ENCODE peak calls at places on chromosomes 3 and 15, in nine cellular contexts. T, S, A, W, M, P, Y, O and C are unnamed samples.

GRCh38 chr3:45552773-45553371 is 41.7 kb upstream of the LIMD1 start:
- DNase-seq in T (no peak), S (no peak), A (no peak), W (no peak), M (no peak), P (no peak), Y (no peak), O (no peak), C (no peak)

GRCh38 chr3:171183042-171183441 is 156.5 kb upstream of the SLC2A2 start:
- DNase-seq in T (no peak), S (no peak), A (no peak), W (no peak), M (no peak), P (peak), Y (no peak), O (peak), C (no peak)

GRCh38 chr3:188326968-188327367 is 173.0 kb downstream of the LPP start:
- DNase-seq in T (no peak), S (no peak), A (no peak), W (no peak), M (no peak), P (no peak), Y (no peak), O (no peak), C (no peak)

GRCh38 chr3:185120126-185120525 is 32.7 kb downstream of the C3orf70 start:
- DNase-seq in T (no peak), S (no peak), A (no peak), W (no peak), M (no peak), P (no peak), Y (no peak), O (no peak), C (no peak)

GRCh38 chr3:81581966-81582599 is 179.4 kb downstream of the GBE1 start:
- DNase-seq in T (peak), S (no peak), A (peak), W (peak), M (no peak), P (peak), Y (no peak), O (peak), C (peak)

GRCh38 chr3:133572158-133573053 is 1.1 kb upstream of the CDV3 start:
- DNase-seq in T (peak), S (no peak), A (no peak), W (peak), M (no peak), P (no peak), Y (peak), O (peak), C (no peak)

GRCh38 chr3:146503459-146504202 is 34.3 kb upstream of the PLSCR2 start:
- DNase-seq in T (peak), S (no peak), A (no peak), W (no peak), M (peak), P (peak), Y (peak), O (peak), C (peak)

GRCh38 chr3:59374812-59375211 is 325.0 kb upstream of the CFAP20DC start:
- DNase-seq in T (no peak), S (no peak), A (no peak), W (no peak), M (no peak), P (no peak), Y (no peak), O (no peak), C (no peak)

GRCh38 chr3:182979103-182979697 is 1.1 kb downstream of the DCUN1D1 start:
- DNase-seq in T (peak), S (no peak), A (peak), W (no peak), M (no peak), P (no peak), Y (no peak), O (peak), C (no peak)

GRCh38 chr3:117820900-117821299 is 1111.3 kb downstream of the TUSC7 start:
- DNase-seq in T (no peak), S (no peak), A (no peak), W (no peak), M (no peak), P (no peak), Y (peak), O (no peak), C (peak)

GRCh38 chr3:184227481-184227935 is 1.9 kb upstream of the VWA5B2 start:
- DNase-seq in T (peak), S (no peak), A (peak), W (no peak), M (peak), P (peak), Y (no peak), O (no peak), C (no peak)

GRCh38 chr3:48441940-48442339 is 1.9 kb downstream of the TMA7 start:
- DNase-seq in T (no peak), S (no peak), A (no peak), W (no peak), M (no peak), P (no peak), Y (no peak), O (no peak), C (no peak)

GRCh38 chr15:80461370-80462060 is 57.3 kb downstream of the ARNT2 start:
- DNase-seq in T (peak), S (no peak), A (no peak), W (no peak), M (no peak), P (no peak), Y (no peak), O (no peak), C (no peak)

DNA sequence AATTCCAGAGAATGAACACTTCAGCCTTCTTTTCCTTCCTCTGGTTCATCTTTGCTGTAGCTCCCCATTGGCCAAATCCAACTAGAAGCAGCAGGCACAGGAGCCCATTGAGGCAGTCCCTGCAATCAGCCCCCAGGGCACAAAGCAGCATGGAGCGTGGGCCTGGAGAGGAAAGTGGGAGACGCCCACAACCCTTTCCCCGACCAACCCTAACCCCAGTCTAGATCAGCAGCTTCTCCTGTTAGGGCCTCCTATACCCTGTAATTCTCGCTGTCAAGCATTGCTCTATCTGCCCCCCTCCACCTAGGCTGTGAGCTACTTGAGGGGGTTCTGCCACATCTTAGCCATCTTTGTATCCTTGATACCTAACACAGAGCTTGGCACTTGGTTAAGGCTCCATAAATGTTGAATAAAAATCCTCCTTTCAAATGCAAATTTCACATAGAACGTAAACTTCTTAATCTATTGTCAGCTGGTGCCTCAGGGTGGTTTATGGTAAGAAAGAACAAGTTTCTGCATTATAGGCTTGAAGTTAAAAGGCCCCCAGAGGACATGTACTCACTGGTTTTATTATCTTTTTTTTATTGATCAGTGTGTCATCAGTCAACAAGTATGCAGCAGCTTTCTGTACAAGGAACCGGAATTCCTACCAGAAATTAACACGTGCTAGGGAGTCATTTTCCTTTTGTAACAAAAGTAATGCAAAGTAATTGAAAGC is 97.9 kb upstream of the PFN2 start:
- DNase-seq in T (no peak), S (no peak), A (no peak), W (no peak), M (no peak), P (no peak), Y (no peak), O (no peak), C (no peak)
- H3K4me3 ChIP-seq in T (no peak), S (no peak), A (no peak), W (no peak), M (no peak), P (no peak), Y (no peak), O (no peak), C (no peak)

DNA sequence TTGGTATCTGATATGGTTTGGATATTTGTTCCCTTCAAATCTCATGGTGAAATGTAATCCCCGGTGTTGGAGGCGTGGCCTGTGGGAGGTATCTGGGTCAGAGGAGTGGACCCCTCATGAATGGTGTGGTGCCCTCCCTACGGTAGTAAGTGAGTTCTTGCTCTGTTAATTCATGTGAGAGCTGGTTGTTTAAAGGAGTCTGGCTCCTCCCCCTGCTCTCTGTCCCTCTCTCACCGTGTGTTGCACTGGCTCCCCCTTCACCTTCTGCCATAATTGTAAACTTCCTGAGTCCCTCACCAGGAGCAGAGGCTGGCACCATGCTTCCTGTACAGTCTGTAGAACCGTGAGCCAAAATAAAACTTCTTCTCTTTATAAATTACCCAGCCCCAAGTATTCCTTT is 246.9 kb upstream of the AGTR1 start:
- DNase-seq in T (no peak), S (no peak), A (no peak), W (no peak), M (no peak), P (no peak), Y (no peak), O (peak), C (no peak)
- TF ChIP-seq CTCF in T (no peak), S (no peak), A (no peak), W (no peak), M (no peak), P (no peak), Y (no peak), O (no peak), C (no peak)

DNA sequence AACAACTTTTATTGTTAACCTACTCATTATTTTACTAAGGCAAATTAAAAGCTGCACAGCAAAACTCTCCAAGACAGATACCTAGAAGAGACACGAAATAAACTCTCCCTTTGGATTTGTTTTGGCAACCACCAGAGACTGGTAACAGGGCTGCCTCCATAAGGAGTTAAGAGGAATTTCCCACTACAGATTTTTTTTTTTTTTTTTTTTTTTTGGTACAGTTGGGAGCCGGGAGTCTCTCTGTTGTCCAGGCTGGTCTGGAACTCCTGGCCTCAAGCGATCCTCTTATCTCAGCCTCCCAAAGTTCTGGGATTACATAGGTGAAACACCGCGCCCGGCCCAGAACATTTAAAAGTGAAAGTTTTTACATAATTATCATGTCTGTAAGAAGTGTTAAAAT is 73.6 kb upstream of the VGLL4 start:
- DNase-seq in T (no peak), S (no peak), A (no peak), W (no peak), M (peak), P (no peak), Y (no peak), O (no peak), C (no peak)
- H3K4me3 ChIP-seq in T (no peak), S (no peak), A (no peak), W (no peak), M (peak), P (no peak), Y (peak), O (peak), C (no peak)

GRCh38 chr3:161914703-161915102 is 418.1 kb downstream of the OTOL1 start:
- DNase-seq in T (peak), S (no peak), A (peak), W (peak), M (peak), P (peak), Y (peak), O (peak), C (peak)
- TF ChIP-seq CTCF in T (no peak), S (no peak), A (peak), W (no peak), M (peak), P (peak), Y (peak), O (peak), C (peak)

DNA sequence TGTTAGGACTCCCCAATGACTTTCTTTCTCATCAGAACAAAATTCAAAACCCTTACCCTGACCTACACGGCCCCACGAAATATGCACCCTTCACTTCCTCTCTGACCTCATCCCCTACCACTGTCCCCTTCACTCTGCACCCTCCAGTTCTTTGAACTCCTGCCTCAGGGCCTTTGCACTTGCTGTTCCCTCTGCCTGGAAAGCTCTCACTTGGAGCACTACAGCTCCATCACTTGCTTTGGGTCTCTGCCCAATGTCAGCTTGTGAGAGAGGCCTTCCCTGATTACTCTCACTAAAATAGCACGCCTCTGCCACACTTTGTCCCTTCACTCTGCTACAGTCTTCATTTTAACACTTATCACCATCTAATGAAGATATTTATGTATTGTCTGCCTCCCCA is 32.8 kb upstream of the SMAD3 start:
- DNase-seq in T (no peak), S (no peak), A (no peak), W (no peak), M (no peak), P (no peak), Y (no peak), O (no peak), C (no peak)
- H3K4me3 ChIP-seq in T (no peak), S (no peak), A (no peak), W (no peak), M (no peak), P (no peak), Y (no peak), O (no peak), C (no peak)

GRCh38 chr3:5729852-5730251 is 542.3 kb downstream of the EDEM1 start:
- DNase-seq in T (peak), S (no peak), A (no peak), W (no peak), M (no peak), P (peak), Y (no peak), O (no peak), C (no peak)
- TF ChIP-seq CTCF in T (no peak), S (no peak), A (no peak), W (no peak), M (no peak), P (no peak), Y (no peak), O (no peak), C (no peak)

GRCh38 chr3:125107384-125107783 is 51.6 kb upstream of the HEG1 start:
- DNase-seq in T (no peak), S (no peak), A (no peak), W (no peak), M (no peak), P (no peak), Y (no peak), O (no peak), C (no peak)

GRCh38 chr3:125109541-125109925 is 53.7 kb upstream of the HEG1 start:
- DNase-seq in T (no peak), S (no peak), A (no peak), W (no peak), M (no peak), P (no peak), Y (no peak), O (no peak), C (no peak)

GRCh38 chr3:125107861-125108567 is 52.2 kb upstream of the HEG1 start:
- DNase-seq in T (no peak), S (no peak), A (no peak), W (no peak), M (peak), P (no peak), Y (peak), O (no peak), C (peak)

GRCh38 chr3:125110016-125110875 is 54.4 kb upstream of the HEG1 start:
- DNase-seq in T (peak), S (no peak), A (no peak), W (no peak), M (no peak), P (no peak), Y (peak), O (peak), C (peak)

GRCh38 chr3:125108833-125109540 is 53.2 kb upstream of the HEG1 start:
- DNase-seq in T (no peak), S (no peak), A (no peak), W (no peak), M (no peak), P (no peak), Y (no peak), O (no peak), C (no peak)
- H3K4me3 ChIP-seq in T (no peak), S (no peak), A (no peak), W (no peak), M (no peak), P (no peak), Y (no peak), O (no peak), C (peak)

GRCh38 chr15:45454825-45455224 is 67.7 kb downstream of the SLC30A4 start:
- DNase-seq in T (peak), S (peak), A (no peak), W (peak), M (peak), P (no peak), Y (peak), O (peak), C (peak)
- TF ChIP-seq CTCF in T (peak), S (no peak), A (peak), W (no peak), M (no peak), P (no peak), Y (no peak), O (no peak), C (no peak)